ENCODE peak calls at places on chromosome 22, in nine cellular contexts. Q is spleen; C is GDM1; F is fibroblast of the aortic adventitia; Y is Peyer's patch; R is activated CD8-positive, alpha-beta T cell treated with anti-CD3 and anti-CD28 coated beads for 36 hours; T is NCI-H510A; N is pons; O is OCI-M1. U is an unnamed sample.

GRCh38 chr22:34502821-34503220 is 563.1 kb upstream of the ISX start:
- DNase-seq in T (no peak), C (no peak), O (peak), Q (no peak), F (no peak), R (no peak), N (no peak), Y (no peak), U (no peak)

GRCh38 chr22:27046603-27047002 is 389.2 kb downstream of the MIAT start:
- DNase-seq in N (no peak), T (no peak), R (no peak), C (no peak), F (no peak), Q (no peak), Y (no peak), O (no peak), U (no peak)

GRCh38 chr22:19877626-19878339 is 23.1 kb upstream of the GNB1L start:
- DNase-seq in R (peak), F (peak), Q (peak), N (no peak), C (no peak), O (no peak), T (no peak), Y (no peak), U (no peak)

GRCh38 chr22:38733329-38734202 is 22.2 kb downstream of the SUN2 start:
- DNase-seq in Q (peak), Y (peak), R (peak), T (no peak), N (peak), O (peak), C (no peak), F (peak), U (peak)

GRCh38 chr22:34116126-34116525 is 195.8 kb upstream of the LARGE1 start:
- DNase-seq in F (no peak), C (no peak), T (no peak), Y (no peak), N (no peak), R (no peak), Q (no peak), O (no peak), U (no peak)

GRCh38 chr22:35547993-35548761 is 7.5 kb downstream of the RASD2 start:
- DNase-seq in T (no peak), R (no peak), O (peak), N (no peak), F (no peak), C (no peak), Q (no peak), Y (no peak), U (peak)

GRCh38 chr22:23243006-23243573 is 62.8 kb downstream of the BCR start:
- DNase-seq in N (no peak), F (no peak), Y (peak), Q (no peak), C (no peak), O (peak), R (peak), T (no peak), U (peak)

GRCh38 chr22:41021655-41022454 is 70.5 kb upstream of the EP300 start:
- DNase-seq in Y (peak), T (peak), F (peak), R (peak), N (peak), O (peak), Q (peak), C (peak), U (peak)

GRCh38 chr22:35634015-35634414 is 14.2 kb upstream of the APOL6 start:
- DNase-seq in Y (no peak), O (peak), R (no peak), Q (no peak), C (no peak), F (no peak), N (no peak), T (no peak), U (no peak)

GRCh38 chr22:31440681-31441080 is 41.3 kb downstream of the DRG1 start:
- DNase-seq in Q (no peak), N (no peak), F (no peak), O (no peak), T (no peak), Y (no peak), C (no peak), R (no peak), U (no peak)

GRCh38 chr22:20777420-20778177 is 3.7 kb downstream of the SERPIND1 start:
- DNase-seq in O (peak), T (no peak), C (no peak), N (no peak), Q (no peak), Y (no peak), F (peak), R (no peak), U (no peak)

GRCh38 chr22:22768885-22769284 is 118.7 kb upstream of the IGLL5 start:
- DNase-seq in N (no peak), F (no peak), R (no peak), T (no peak), O (no peak), Y (no peak), Q (no peak), C (no peak), U (no peak)

GRCh38 chr22:29314074-29314473 is 1.4 kb downstream of the RASL10A start:
- DNase-seq in N (no peak), F (no peak), T (peak), C (no peak), Q (peak), R (no peak), Y (no peak), O (no peak), U (no peak)

GRCh38 chr22:44710474-44711235 is 8.7 kb downstream of the PRR5 start:
- DNase-seq in Y (peak), O (no peak), Q (peak), R (peak), N (no peak), F (no peak), T (no peak), C (no peak), U (no peak)

GRCh38 chr22:46627806-46628482 is 7.8 kb downstream of the GRAMD4 start:
- DNase-seq in N (no peak), F (no peak), C (no peak), O (no peak), Q (no peak), R (no peak), T (no peak), Y (no peak), U (no peak)

GRCh38 chr22:44248926-44249325 is 63.8 kb downstream of the SHISAL1 start:
- DNase-seq in Y (no peak), O (no peak), R (no peak), T (no peak), C (no peak), Q (no peak), F (no peak), N (no peak), U (no peak)

GRCh38 chr22:43253839-43254238 is 66.9 kb upstream of the TTLL12 start:
- DNase-seq in F (no peak), Y (no peak), Q (no peak), C (no peak), N (no peak), T (no peak), R (no peak), O (no peak), U (no peak)

GRCh38 chr22:35177811-35178210 is 79.5 kb upstream of the HMGXB4 start:
- DNase-seq in F (no peak), C (no peak), T (no peak), Y (no peak), Q (no peak), N (no peak), O (no peak), R (no peak), U (peak)

GRCh38 chr22:24051568-24051967 is 40.5 kb downstream of the CABIN1 start:
- DNase-seq in N (no peak), C (no peak), T (no peak), Y (no peak), Q (no peak), O (no peak), F (peak), R (no peak), U (no peak)

GRCh38 chr22:21632237-21632895 is at the start of gene CCDC116:
- DNase-seq in N (no peak), O (peak), T (no peak), R (peak), Y (peak), C (peak), Q (peak), F (no peak), U (peak)

GRCh38 chr22:45740236-45740635 is 68.6 kb downstream of the ATXN10 start:
- DNase-seq in N (no peak), O (no peak), R (no peak), Q (no peak), Y (no peak), C (no peak), F (no peak), T (no peak), U (no peak)

GRCh38 chr22:20436309-20437252 is 1.0 kb downstream of the SCARF2 start:
- DNase-seq in Q (peak), F (peak), R (no peak), N (no peak), C (no peak), O (no peak), T (no peak), Y (no peak), U (peak)

GRCh38 chr22:24926428-24926725 is 20.1 kb downstream of the LHFPL7 start:
- DNase-seq in F (no peak), Q (no peak), R (no peak), N (no peak), Y (no peak), T (no peak), C (no peak), O (no peak), U (no peak)

GRCh38 chr22:28032896-28033295 is 113.8 kb upstream of the PITPNB start:
- DNase-seq in C (no peak), F (no peak), Y (no peak), T (no peak), R (no peak), O (peak), Q (no peak), N (no peak), U (no peak)

GRCh38 chr22:22681221-22681739 is 36.9 kb downstream of the GGTLC2 start:
- DNase-seq in Y (no peak), T (no peak), N (no peak), Q (no peak), C (no peak), O (no peak), R (no peak), F (peak), U (no peak)

GRCh38 chr22:17436981-17437410 is 67.7 kb downstream of the CECR2 start:
- DNase-seq in F (no peak), C (no peak), O (no peak), N (peak), T (no peak), R (no peak), Y (no peak), Q (no peak), U (peak)

GRCh38 chr22:47166446-47167016 is 404.1 kb downstream of the TBC1D22A start:
- DNase-seq in N (no peak), Y (no peak), C (no peak), O (no peak), Q (peak), F (no peak), R (no peak), T (peak), U (no peak)

GRCh38 chr22:39967996-39968968 is 8.1 kb downstream of the TMA7B start:
- DNase-seq in N (peak), F (peak), C (no peak), T (no peak), Y (no peak), R (no peak), O (no peak), Q (no peak), U (peak)

GRCh38 chr22:38436629-38437395 is 18.2 kb downstream of the KCNJ4 start:
- DNase-seq in F (no peak), C (no peak), O (no peak), Q (no peak), Y (no peak), R (no peak), N (no peak), T (no peak), U (no peak)

GRCh38 chr22:37275134-37275533 is 7.2 kb upstream of the CYTH4 start:
- DNase-seq in Y (no peak), N (no peak), C (no peak), O (no peak), Q (peak), T (no peak), F (no peak), R (no peak), U (no peak)

GRCh38 chr22:19824197-19825015 is 30.3 kb downstream of the GNB1L start:
- DNase-seq in R (no peak), F (no peak), T (no peak), O (no peak), Q (no peak), N (no peak), Y (no peak), C (no peak), U (no peak)

GRCh38 chr22:20106849-20107237 is 9.1 kb upstream of the RANBP1 start:
- DNase-seq in T (no peak), Q (peak), N (no peak), C (no peak), R (no peak), F (no peak), Y (no peak), O (no peak), U (no peak)

GRCh38 chr22:41526802-41527799 is 17.2 kb downstream of the POLR3H start:
- DNase-seq in Y (peak), Q (peak), R (peak), T (no peak), C (no peak), N (peak), O (peak), F (peak), U (peak)

U was measured in GM23338.